ENCODE peak calls at places on chromosomes 7 and 10, in ten cellular contexts. One of them, this sample, is unnamed. For H3K4me1 and H3K9me3, the result is how much of the 10 kb centered on the place peaks cover.

GRCh38 chr10:78450807-78451485 is 417.3 kb downstream of the RPS24 start:
- DNase-seq in upper lobe of right lung: no peak
- DNase-seq in stomach: no peak
- DNase-seq in SK-N-SH: no peak
- DNase-seq in OCI-LY7: no peak
- DNase-seq in Peyer's patch: no peak
- DNase-seq in effector memory CD4-positive, alpha-beta T cell: no peak
- DNase-seq in neural progenitor cell: no peak
- DNase-seq in GM23248: no peak
- DNase-seq in CD8-positive, alpha-beta memory T cell: no peak
- DNase-seq in this sample: no peak

GRCh38 chr7:33807779-33808482 is 97.4 kb upstream of the BMPER start:
- DNase-seq in SK-N-SH: peak
- DNase-seq in upper lobe of right lung: no peak
- DNase-seq in effector memory CD4-positive, alpha-beta T cell: no peak
- DNase-seq in Peyer's patch: no peak
- DNase-seq in stomach: no peak
- DNase-seq in OCI-LY7: peak
- DNase-seq in neural progenitor cell: peak
- DNase-seq in CD8-positive, alpha-beta memory T cell: no peak
- DNase-seq in GM23248: peak
- DNase-seq in this sample: peak

GRCh38 chr7:42385912-42386311 is 148.9 kb upstream of the GLI3 start:
- DNase-seq in GM23248: no peak
- DNase-seq in Peyer's patch: no peak
- DNase-seq in effector memory CD4-positive, alpha-beta T cell: no peak
- DNase-seq in SK-N-SH: no peak
- DNase-seq in neural progenitor cell: no peak
- DNase-seq in OCI-LY7: no peak
- DNase-seq in CD8-positive, alpha-beta memory T cell: no peak
- DNase-seq in stomach: no peak
- DNase-seq in upper lobe of right lung: no peak
- DNase-seq in this sample: no peak

GRCh38 chr7:100556541-100556940 is 17.2 kb downstream of the SAP25 start:
- DNase-seq in upper lobe of right lung: no peak
- DNase-seq in GM23248: peak
- DNase-seq in neural progenitor cell: no peak
- DNase-seq in stomach: no peak
- DNase-seq in Peyer's patch: no peak
- DNase-seq in SK-N-SH: no peak
- DNase-seq in CD8-positive, alpha-beta memory T cell: no peak
- DNase-seq in effector memory CD4-positive, alpha-beta T cell: no peak
- DNase-seq in OCI-LY7: no peak
- DNase-seq in this sample: no peak

GRCh38 chr7:27260211-27260610 is 17.6 kb downstream of the EVX1 start:
- DNase-seq in CD8-positive, alpha-beta memory T cell: no peak
- DNase-seq in Peyer's patch: no peak
- DNase-seq in SK-N-SH: no peak
- DNase-seq in GM23248: no peak
- DNase-seq in stomach: no peak
- DNase-seq in neural progenitor cell: no peak
- DNase-seq in upper lobe of right lung: no peak
- DNase-seq in OCI-LY7: no peak
- DNase-seq in effector memory CD4-positive, alpha-beta T cell: no peak
- DNase-seq in this sample: no peak

GRCh38 chr7:100791881-100792666 is 35.2 kb downstream of the EPHB4 start:
- DNase-seq in GM23248: no peak
- DNase-seq in OCI-LY7: no peak
- DNase-seq in Peyer's patch: no peak
- DNase-seq in neural progenitor cell: no peak
- DNase-seq in CD8-positive, alpha-beta memory T cell: no peak
- DNase-seq in upper lobe of right lung: no peak
- DNase-seq in effector memory CD4-positive, alpha-beta T cell: no peak
- DNase-seq in stomach: no peak
- DNase-seq in SK-N-SH: no peak
- DNase-seq in this sample: no peak

GRCh38 chr10:132884691-132885271 is 57.6 kb downstream of the CFAP46 start:
- DNase-seq in Peyer's patch: no peak
- DNase-seq in effector memory CD4-positive, alpha-beta T cell: no peak
- DNase-seq in OCI-LY7: no peak
- DNase-seq in CD8-positive, alpha-beta memory T cell: no peak
- DNase-seq in stomach: no peak
- DNase-seq in GM23248: no peak
- DNase-seq in neural progenitor cell: no peak
- DNase-seq in upper lobe of right lung: peak
- DNase-seq in SK-N-SH: no peak
- DNase-seq in this sample: no peak

GRCh38 chr10:3527869-3528268 is 257.1 kb downstream of the KLF6 start:
- DNase-seq in GM23248: peak
- DNase-seq in CD8-positive, alpha-beta memory T cell: no peak
- DNase-seq in Peyer's patch: no peak
- DNase-seq in effector memory CD4-positive, alpha-beta T cell: no peak
- DNase-seq in neural progenitor cell: no peak
- DNase-seq in stomach: no peak
- DNase-seq in upper lobe of right lung: no peak
- DNase-seq in OCI-LY7: no peak
- DNase-seq in SK-N-SH: peak
- DNase-seq in this sample: no peak

GRCh38 chr7:4128161-4128560 is 553.9 kb upstream of the FOXK1 start:
- DNase-seq in stomach: no peak
- DNase-seq in CD8-positive, alpha-beta memory T cell: no peak
- DNase-seq in upper lobe of right lung: peak
- DNase-seq in SK-N-SH: no peak
- DNase-seq in Peyer's patch: no peak
- DNase-seq in effector memory CD4-positive, alpha-beta T cell: no peak
- DNase-seq in neural progenitor cell: no peak
- DNase-seq in OCI-LY7: no peak
- DNase-seq in GM23248: no peak
- DNase-seq in this sample: no peak

GRCh38 chr7:128150223-128150622 is 90.9 kb upstream of the LEP start:
- DNase-seq in effector memory CD4-positive, alpha-beta T cell: no peak
- DNase-seq in CD8-positive, alpha-beta memory T cell: no peak
- DNase-seq in Peyer's patch: no peak
- DNase-seq in GM23248: no peak
- DNase-seq in OCI-LY7: no peak
- DNase-seq in neural progenitor cell: no peak
- DNase-seq in stomach: no peak
- DNase-seq in upper lobe of right lung: no peak
- DNase-seq in SK-N-SH: no peak
- DNase-seq in this sample: no peak

GRCh38 chr7:41702635-41703371 is at the start of gene INHBA:
- DNase-seq in OCI-LY7: no peak
- DNase-seq in effector memory CD4-positive, alpha-beta T cell: no peak
- DNase-seq in neural progenitor cell: no peak
- DNase-seq in stomach: no peak
- DNase-seq in Peyer's patch: no peak
- DNase-seq in CD8-positive, alpha-beta memory T cell: no peak
- DNase-seq in GM23248: peak
- DNase-seq in upper lobe of right lung: no peak
- DNase-seq in SK-N-SH: peak
- DNase-seq in this sample: no peak

GRCh38 chr10:98296514-98296913 is 28.5 kb upstream of the LOXL4 start:
- DNase-seq in GM23248: peak
- DNase-seq in OCI-LY7: no peak
- DNase-seq in neural progenitor cell: peak
- DNase-seq in upper lobe of right lung: no peak
- DNase-seq in CD8-positive, alpha-beta memory T cell: no peak
- DNase-seq in effector memory CD4-positive, alpha-beta T cell: no peak
- DNase-seq in SK-N-SH: no peak
- DNase-seq in Peyer's patch: no peak
- DNase-seq in stomach: no peak
- DNase-seq in this sample: no peak

GRCh38 chr7:90709501-90710465 is 113.7 kb downstream of the CDK14 start:
- DNase-seq in upper lobe of right lung: no peak
- DNase-seq in stomach: peak
- DNase-seq in GM23248: peak
- DNase-seq in Peyer's patch: peak
- DNase-seq in SK-N-SH: no peak
- DNase-seq in OCI-LY7: peak
- DNase-seq in CD8-positive, alpha-beta memory T cell: no peak
- DNase-seq in effector memory CD4-positive, alpha-beta T cell: no peak
- DNase-seq in neural progenitor cell: no peak
- DNase-seq in this sample: no peak

GRCh38 chr7:83696101-83696500 is 47.2 kb upstream of the SEMA3E start:
- DNase-seq in GM23248: no peak
- DNase-seq in upper lobe of right lung: no peak
- DNase-seq in CD8-positive, alpha-beta memory T cell: no peak
- DNase-seq in OCI-LY7: no peak
- DNase-seq in neural progenitor cell: no peak
- DNase-seq in SK-N-SH: no peak
- DNase-seq in Peyer's patch: no peak
- DNase-seq in effector memory CD4-positive, alpha-beta T cell: no peak
- DNase-seq in stomach: no peak
- DNase-seq in this sample: no peak

GRCh38 chr7:21910253-21910652 is 35.4 kb downstream of the CDCA7L start:
- DNase-seq in effector memory CD4-positive, alpha-beta T cell: no peak
- DNase-seq in OCI-LY7: no peak
- DNase-seq in CD8-positive, alpha-beta memory T cell: no peak
- DNase-seq in GM23248: no peak
- DNase-seq in stomach: no peak
- DNase-seq in Peyer's patch: no peak
- DNase-seq in neural progenitor cell: no peak
- DNase-seq in upper lobe of right lung: no peak
- DNase-seq in SK-N-SH: no peak
- DNase-seq in this sample: no peak
- H3K4me1 ChIP-seq in effector memory CD4-positive, alpha-beta T cell: under half
- H3K4me1 ChIP-seq in OCI-LY7: under half
- H3K4me1 ChIP-seq in CD8-positive, alpha-beta memory T cell: under half
- H3K4me1 ChIP-seq in GM23248: under half
- H3K4me1 ChIP-seq in stomach: under half
- H3K4me1 ChIP-seq in Peyer's patch: under half
- H3K4me1 ChIP-seq in neural progenitor cell: under half
- H3K4me1 ChIP-seq in upper lobe of right lung: under half
- H3K4me1 ChIP-seq in SK-N-SH: under half
- H3K4me1 ChIP-seq in this sample: under half

DNA sequence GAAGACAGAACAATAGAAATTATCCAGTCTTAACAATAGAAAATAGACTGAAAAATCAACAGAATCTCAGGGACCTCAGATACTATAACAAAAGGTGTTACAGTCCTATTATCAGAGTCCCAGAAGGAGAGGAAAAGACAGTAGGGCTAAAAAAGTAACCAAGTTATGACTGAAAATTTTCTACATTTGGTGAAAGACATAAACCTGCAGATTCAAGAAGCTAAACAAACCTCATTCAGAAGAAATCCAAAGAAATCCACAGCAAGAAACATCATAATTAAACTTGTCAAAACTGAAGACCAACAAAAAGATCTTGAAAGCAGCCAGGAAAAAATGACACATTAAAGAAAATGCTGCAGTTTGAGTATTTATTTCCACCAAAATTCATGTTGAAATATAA is 41.9 kb downstream of the HECTD2 start:
- DNase-seq in stomach: no peak
- DNase-seq in GM23248: no peak
- DNase-seq in Peyer's patch: no peak
- DNase-seq in upper lobe of right lung: no peak
- DNase-seq in OCI-LY7: no peak
- DNase-seq in effector memory CD4-positive, alpha-beta T cell: no peak
- DNase-seq in neural progenitor cell: no peak
- DNase-seq in SK-N-SH: no peak
- DNase-seq in CD8-positive, alpha-beta memory T cell: no peak
- DNase-seq in this sample: no peak
- H3K9me3 ChIP-seq in stomach: under half
- H3K9me3 ChIP-seq in GM23248: under half
- H3K9me3 ChIP-seq in Peyer's patch: under half
- H3K9me3 ChIP-seq in upper lobe of right lung: under half
- H3K9me3 ChIP-seq in OCI-LY7: under half
- H3K9me3 ChIP-seq in effector memory CD4-positive, alpha-beta T cell: under half
- H3K9me3 ChIP-seq in neural progenitor cell: under half
- H3K9me3 ChIP-seq in SK-N-SH: under half
- H3K9me3 ChIP-seq in CD8-positive, alpha-beta memory T cell: under half
- H3K9me3 ChIP-seq in this sample: under half

GRCh38 chr7:54183055-54183454 is 359.1 kb upstream of the VSTM2A start:
- DNase-seq in SK-N-SH: no peak
- DNase-seq in CD8-positive, alpha-beta memory T cell: no peak
- DNase-seq in OCI-LY7: no peak
- DNase-seq in GM23248: no peak
- DNase-seq in Peyer's patch: no peak
- DNase-seq in effector memory CD4-positive, alpha-beta T cell: no peak
- DNase-seq in neural progenitor cell: no peak
- DNase-seq in upper lobe of right lung: no peak
- DNase-seq in stomach: no peak
- DNase-seq in this sample: no peak
- H3K4me1 ChIP-seq in SK-N-SH: under half
- H3K4me1 ChIP-seq in CD8-positive, alpha-beta memory T cell: under half
- H3K4me1 ChIP-seq in OCI-LY7: under half
- H3K4me1 ChIP-seq in GM23248: under half
- H3K4me1 ChIP-seq in Peyer's patch: under half
- H3K4me1 ChIP-seq in effector memory CD4-positive, alpha-beta T cell: under half
- H3K4me1 ChIP-seq in neural progenitor cell: under half
- H3K4me1 ChIP-seq in upper lobe of right lung: under half
- H3K4me1 ChIP-seq in stomach: under half
- H3K4me1 ChIP-seq in this sample: under half

GRCh38 chr7:57437581-57437980 is 12.4 kb upstream of the ZNF716 start:
- DNase-seq in Peyer's patch: no peak
- DNase-seq in CD8-positive, alpha-beta memory T cell: no peak
- DNase-seq in effector memory CD4-positive, alpha-beta T cell: no peak
- DNase-seq in upper lobe of right lung: no peak
- DNase-seq in neural progenitor cell: no peak
- DNase-seq in SK-N-SH: no peak
- DNase-seq in stomach: no peak
- DNase-seq in OCI-LY7: no peak
- DNase-seq in GM23248: no peak
- DNase-seq in this sample: no peak
- H3K9me3 ChIP-seq in Peyer's patch: under half
- H3K9me3 ChIP-seq in CD8-positive, alpha-beta memory T cell: under half
- H3K9me3 ChIP-seq in effector memory CD4-positive, alpha-beta T cell: under half
- H3K9me3 ChIP-seq in upper lobe of right lung: under half
- H3K9me3 ChIP-seq in neural progenitor cell: under half
- H3K9me3 ChIP-seq in SK-N-SH: under half
- H3K9me3 ChIP-seq in stomach: half or more
- H3K9me3 ChIP-seq in OCI-LY7: under half
- H3K9me3 ChIP-seq in GM23248: under half
- H3K9me3 ChIP-seq in this sample: under half

DNA sequence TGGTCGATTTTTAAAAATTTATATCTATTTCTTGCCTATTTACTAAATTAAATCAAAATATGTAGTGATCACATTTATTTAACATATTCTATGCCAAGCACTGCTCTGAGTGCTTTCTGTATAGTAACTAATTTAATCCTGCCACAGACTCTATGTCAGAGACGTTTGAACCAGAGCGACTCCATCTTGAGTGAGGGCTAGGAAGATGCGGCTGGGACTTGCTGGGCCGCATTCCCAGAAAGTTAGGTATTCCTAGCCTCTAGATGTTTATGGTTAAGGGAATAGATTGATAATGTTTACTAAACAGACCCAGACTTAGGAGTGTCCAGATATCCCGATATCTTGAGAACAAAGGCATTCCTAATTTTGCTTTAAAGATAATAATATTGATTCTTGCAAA is 3.2 kb upstream of the GSTO1 start:
- DNase-seq in upper lobe of right lung: no peak
- DNase-seq in Peyer's patch: no peak
- DNase-seq in OCI-LY7: no peak
- DNase-seq in CD8-positive, alpha-beta memory T cell: no peak
- DNase-seq in effector memory CD4-positive, alpha-beta T cell: no peak
- DNase-seq in neural progenitor cell: no peak
- DNase-seq in SK-N-SH: no peak
- DNase-seq in stomach: no peak
- DNase-seq in GM23248: no peak
- DNase-seq in this sample: no peak
- H3K4me1 ChIP-seq in upper lobe of right lung: under half
- H3K4me1 ChIP-seq in Peyer's patch: under half
- H3K4me1 ChIP-seq in OCI-LY7: under half
- H3K4me1 ChIP-seq in CD8-positive, alpha-beta memory T cell: under half
- H3K4me1 ChIP-seq in effector memory CD4-positive, alpha-beta T cell: under half
- H3K4me1 ChIP-seq in neural progenitor cell: under half
- H3K4me1 ChIP-seq in SK-N-SH: under half
- H3K4me1 ChIP-seq in stomach: under half
- H3K4me1 ChIP-seq in GM23248: under half
- H3K4me1 ChIP-seq in this sample: under half